ENCODE peak calls at places on chromosomes 11 and 22, in five cellular contexts. X is GM12865, N is fibroblast of lung, K is HFF-Myc, E is brain microvascular endothelial cell. S is an unnamed sample.

GRCh38 chr11:123543796-123544195 is 110.6 kb downstream of the SCN3B start:
- DNase-seq in X (no peak), N (peak; percentile 42), K (no peak), E (peak; percentile 27), S (peak; percentile 59)

GRCh38 chr11:13837286-13837685 is 125.2 kb upstream of the SPON1 start:
- DNase-seq in X (no peak), N (peak; percentile 4), K (no peak), E (no peak), S (no peak)

GRCh38 chr22:42353883-42354727 is 78.1 kb downstream of the NFAM1 start:
- DNase-seq in X (no peak), N (no peak), K (peak; percentile 81), E (no peak), S (no peak)

GRCh38 chr11:43832536-43832935 is 48.1 kb upstream of the ALKBH3 start:
- DNase-seq in X (no peak), N (no peak), K (no peak), E (no peak), S (no peak)

GRCh38 chr11:68206211-68206610 is 6.9 kb downstream of the KMT5B start:
- DNase-seq in X (peak; percentile 75), N (peak; percentile 75), K (peak; percentile 42), E (peak; percentile 35), S (peak; percentile 79)

GRCh38 chr11:22491826-22492225 is 133.8 kb downstream of the FANCF start:
- DNase-seq in X (no peak), N (no peak), K (peak; percentile 86), E (no peak), S (no peak)

GRCh38 chr22:36279219-36279666 is 26.3 kb downstream of the APOL1 start:
- DNase-seq in X (no peak), N (peak; percentile 40), K (no peak), E (no peak), S (no peak)

GRCh38 chr11:8111636-8112035 is 30.6 kb downstream of the TUB start:
- DNase-seq in X (no peak), N (no peak), K (no peak), E (no peak), S (no peak)

GRCh38 chr11:62649486-62649885 is 3.1 kb upstream of the GANAB start:
- DNase-seq in X (no peak), N (no peak), K (no peak), E (no peak), S (no peak)

GRCh38 chr22:17920145-17920605 is 104.2 kb downstream of the MICAL3 start:
- DNase-seq in X (no peak), N (peak; percentile 52), K (no peak), E (peak; percentile 45), S (peak; percentile 56)

GRCh38 chr11:2812371-2812991 is 73.1 kb downstream of the CDKN1C start:
- DNase-seq in X (no peak), N (no peak), K (no peak), E (no peak), S (peak; percentile 54)

GRCh38 chr11:128341280-128341679 is 246.1 kb downstream of the ETS1 start:
- DNase-seq in X (no peak), N (no peak), K (no peak), E (no peak), S (no peak)

GRCh38 chr11:17607083-17607429 is 60.0 kb downstream of the OTOG start:
- DNase-seq in X (no peak), N (no peak), K (no peak), E (no peak), S (no peak)

GRCh38 chr11:18802381-18803257 is 11.0 kb upstream of the PTPN5 start:
- DNase-seq in X (peak; percentile 73), N (peak; percentile 76), K (peak; percentile 46), E (peak; percentile 78), S (peak; percentile 86)

GRCh38 chr11:94729352-94729751 is 38.8 kb upstream of the AMOTL1 start:
- DNase-seq in X (no peak), N (no peak), K (no peak), E (no peak), S (no peak)

GRCh38 chr22:30564045-30564765 is 10.3 kb downstream of the GAL3ST1 start:
- DNase-seq in X (no peak), N (no peak), K (no peak), E (no peak), S (no peak)
- H3K4me3 ChIP-seq in X (no peak overlapping the region), N (no peak overlapping the region), K (no peak overlapping the region), E (no peak overlapping the region), S (no peak overlapping the region)

DNA sequence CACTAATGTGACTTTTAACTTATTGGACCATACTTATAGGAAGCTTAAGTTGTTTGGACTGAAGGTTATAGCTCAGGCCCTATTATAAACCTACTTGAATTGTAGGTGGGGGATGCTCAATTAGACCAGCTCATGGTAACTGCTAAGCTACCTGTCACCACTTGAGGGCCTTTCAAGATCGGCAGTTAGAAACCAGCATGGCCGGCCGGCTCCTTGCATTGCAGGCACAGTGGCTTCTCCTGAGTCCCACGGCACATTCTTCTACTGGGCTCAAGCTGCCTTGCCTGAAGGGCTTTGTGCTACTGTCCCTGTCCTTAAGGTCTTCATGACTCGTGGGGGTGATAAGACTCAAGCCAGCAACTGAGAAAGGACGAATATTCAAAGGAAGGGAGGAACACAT is 70.8 kb downstream of the TBC1D22A start:
- DNase-seq in X (no peak), N (no peak), K (no peak), E (peak; percentile 23), S (peak; percentile 51)
- TF ChIP-seq CTCF in X (no peak), N (no peak), K (no peak), E (peak; percentile 67), S (peak; percentile 48)

GRCh38 chr22:49929553-49929979 is 11.1 kb downstream of the CRELD2 start:
- DNase-seq in X (peak; percentile 75), N (no peak), K (no peak), E (no peak), S (peak; percentile 35)
- H3K4me3 ChIP-seq in X (no peak overlapping the region), N (no peak overlapping the region), K (no peak overlapping the region), E (no peak overlapping the region), S (no peak overlapping the region)

DNA sequence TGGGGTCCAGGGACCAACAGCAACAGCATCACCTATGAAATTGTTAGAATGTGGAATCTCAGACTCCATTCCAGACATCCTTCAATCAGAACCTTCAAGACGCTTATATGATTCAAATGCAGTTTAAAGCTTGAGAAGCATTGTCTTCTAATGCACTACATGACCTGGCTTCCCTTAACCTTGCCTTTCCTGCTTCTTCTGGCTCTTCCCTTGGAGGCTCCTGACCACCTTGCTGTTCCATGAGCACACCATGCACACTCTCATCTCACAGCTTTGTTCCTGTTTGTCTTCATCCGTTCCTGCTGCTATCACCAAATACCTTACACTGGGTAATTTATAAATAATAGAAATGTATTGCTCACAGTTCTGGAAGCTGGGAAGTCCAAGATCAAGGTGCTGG is 26.1 kb downstream of the ZC3H12C start:
- DNase-seq in X (no peak), N (no peak), K (no peak), E (no peak), S (no peak)
- TF ChIP-seq CTCF in X (no peak), N (no peak), K (no peak), E (no peak), S (no peak)

S was measured in fibroblast of pulmonary artery.